ENCODE peak calls at places on chromosomes 16 and 17, in seven cellular contexts. One of them, this sample, is unnamed.

GRCh38 chr16:69490707-69491324 is 66.4 kb downstream of the CYB5B start:
- DNase-seq in WTC11: no peak
- DNase-seq in activated CD4-positive, alpha-beta T cell treated with anti-CD3 and anti-CD28 coated beads, Interleukin-2, amount 50 U/mL, for 24 hours: no peak
- DNase-seq in amniotic stem cell: no peak
- DNase-seq in T-helper 2 cell treated with Interferon-gamma antibody and Interleukin-4, amounts not matched to agents 5 μg/mL and 100 μg/mL, for 36 hours: no peak
- DNase-seq in HFFc6: no peak
- DNase-seq in H7: no peak
- DNase-seq in this sample: no peak

GRCh38 chr17:40678902-40679522 is 14.0 kb upstream of the KRT222 start:
- DNase-seq in H7: no peak
- DNase-seq in WTC11: no peak
- DNase-seq in T-helper 2 cell treated with Interferon-gamma antibody and Interleukin-4, amounts not matched to agents 5 μg/mL and 100 μg/mL, for 36 hours: no peak
- DNase-seq in amniotic stem cell: no peak
- DNase-seq in HFFc6: no peak
- DNase-seq in activated CD4-positive, alpha-beta T cell treated with anti-CD3 and anti-CD28 coated beads, Interleukin-2, amount 50 U/mL, for 24 hours: no peak
- DNase-seq in this sample: no peak

GRCh38 chr16:83774066-83774465 is 33.7 kb upstream of the HSBP1 start:
- DNase-seq in T-helper 2 cell treated with Interferon-gamma antibody and Interleukin-4, amounts not matched to agents 5 μg/mL and 100 μg/mL, for 36 hours: no peak
- DNase-seq in H7: no peak
- DNase-seq in activated CD4-positive, alpha-beta T cell treated with anti-CD3 and anti-CD28 coated beads, Interleukin-2, amount 50 U/mL, for 24 hours: no peak
- DNase-seq in amniotic stem cell: no peak
- DNase-seq in HFFc6: no peak
- DNase-seq in WTC11: no peak
- DNase-seq in this sample: no peak

GRCh38 chr16:67456383-67457140 is 24.4 kb downstream of the ATP6V0D1 start:
- DNase-seq in T-helper 2 cell treated with Interferon-gamma antibody and Interleukin-4, amounts not matched to agents 5 μg/mL and 100 μg/mL, for 36 hours: no peak
- DNase-seq in amniotic stem cell: no peak
- DNase-seq in H7: peak; percentile 86
- DNase-seq in activated CD4-positive, alpha-beta T cell treated with anti-CD3 and anti-CD28 coated beads, Interleukin-2, amount 50 U/mL, for 24 hours: no peak
- DNase-seq in HFFc6: peak; percentile 46
- DNase-seq in WTC11: peak; percentile 61
- DNase-seq in this sample: no peak

GRCh38 chr16:20181386-20181785 is 107.7 kb upstream of the GPR139 start:
- DNase-seq in H7: no peak
- DNase-seq in activated CD4-positive, alpha-beta T cell treated with anti-CD3 and anti-CD28 coated beads, Interleukin-2, amount 50 U/mL, for 24 hours: no peak
- DNase-seq in T-helper 2 cell treated with Interferon-gamma antibody and Interleukin-4, amounts not matched to agents 5 μg/mL and 100 μg/mL, for 36 hours: no peak
- DNase-seq in HFFc6: no peak
- DNase-seq in amniotic stem cell: no peak
- DNase-seq in WTC11: no peak
- DNase-seq in this sample: no peak

GRCh38 chr16:6517321-6517720 is 815.3 kb upstream of the RBFOX1 start:
- DNase-seq in WTC11: no peak
- DNase-seq in activated CD4-positive, alpha-beta T cell treated with anti-CD3 and anti-CD28 coated beads, Interleukin-2, amount 50 U/mL, for 24 hours: no peak
- DNase-seq in amniotic stem cell: no peak
- DNase-seq in H7: no peak
- DNase-seq in HFFc6: no peak
- DNase-seq in T-helper 2 cell treated with Interferon-gamma antibody and Interleukin-4, amounts not matched to agents 5 μg/mL and 100 μg/mL, for 36 hours: no peak
- DNase-seq in this sample: no peak

GRCh38 chr17:50630524-50631194 is 4.0 kb upstream of the ABCC3 start:
- DNase-seq in H7: peak; percentile 94
- DNase-seq in activated CD4-positive, alpha-beta T cell treated with anti-CD3 and anti-CD28 coated beads, Interleukin-2, amount 50 U/mL, for 24 hours: peak; percentile 42
- DNase-seq in HFFc6: no peak
- DNase-seq in T-helper 2 cell treated with Interferon-gamma antibody and Interleukin-4, amounts not matched to agents 5 μg/mL and 100 μg/mL, for 36 hours: peak; percentile 23
- DNase-seq in amniotic stem cell: no peak
- DNase-seq in WTC11: peak; percentile 79
- DNase-seq in this sample: peak; percentile 79

GRCh38 chr17:4953461-4953961 is 2.6 kb downstream of the ENO3 start:
- DNase-seq in amniotic stem cell: peak; percentile 40
- DNase-seq in WTC11: no peak
- DNase-seq in activated CD4-positive, alpha-beta T cell treated with anti-CD3 and anti-CD28 coated beads, Interleukin-2, amount 50 U/mL, for 24 hours: no peak
- DNase-seq in HFFc6: peak; percentile 76
- DNase-seq in H7: peak; percentile 36
- DNase-seq in T-helper 2 cell treated with Interferon-gamma antibody and Interleukin-4, amounts not matched to agents 5 μg/mL and 100 μg/mL, for 36 hours: no peak
- DNase-seq in this sample: no peak

GRCh38 chr17:76496464-76496863 is 4.8 kb downstream of the RHBDF2 start:
- DNase-seq in activated CD4-positive, alpha-beta T cell treated with anti-CD3 and anti-CD28 coated beads, Interleukin-2, amount 50 U/mL, for 24 hours: no peak
- DNase-seq in WTC11: no peak
- DNase-seq in amniotic stem cell: no peak
- DNase-seq in HFFc6: no peak
- DNase-seq in T-helper 2 cell treated with Interferon-gamma antibody and Interleukin-4, amounts not matched to agents 5 μg/mL and 100 μg/mL, for 36 hours: no peak
- DNase-seq in H7: no peak
- DNase-seq in this sample: no peak

GRCh38 chr17:37844158-37844976 is 79.8 kb upstream of the TBC1D3K start:
- DNase-seq in T-helper 2 cell treated with Interferon-gamma antibody and Interleukin-4, amounts not matched to agents 5 μg/mL and 100 μg/mL, for 36 hours: peak; percentile 61
- DNase-seq in H7: peak; percentile 91
- DNase-seq in amniotic stem cell: no peak
- DNase-seq in HFFc6: peak; percentile 48
- DNase-seq in WTC11: peak; percentile 88
- DNase-seq in activated CD4-positive, alpha-beta T cell treated with anti-CD3 and anti-CD28 coated beads, Interleukin-2, amount 50 U/mL, for 24 hours: peak; percentile 30
- DNase-seq in this sample: peak; percentile 89

GRCh38 chr17:77332034-77332971 is 191.5 kb downstream of the SEC14L1 start:
- DNase-seq in amniotic stem cell: no peak
- DNase-seq in WTC11: peak; percentile 1
- DNase-seq in T-helper 2 cell treated with Interferon-gamma antibody and Interleukin-4, amounts not matched to agents 5 μg/mL and 100 μg/mL, for 36 hours: no peak
- DNase-seq in HFFc6: no peak
- DNase-seq in H7: peak; percentile 26
- DNase-seq in activated CD4-positive, alpha-beta T cell treated with anti-CD3 and anti-CD28 coated beads, Interleukin-2, amount 50 U/mL, for 24 hours: no peak
- DNase-seq in this sample: no peak

GRCh38 chr16:2429771-2430663 is 770 bp downstream of the CCNF start:
- DNase-seq in HFFc6: no peak
- DNase-seq in activated CD4-positive, alpha-beta T cell treated with anti-CD3 and anti-CD28 coated beads, Interleukin-2, amount 50 U/mL, for 24 hours: no peak
- DNase-seq in T-helper 2 cell treated with Interferon-gamma antibody and Interleukin-4, amounts not matched to agents 5 μg/mL and 100 μg/mL, for 36 hours: no peak
- DNase-seq in WTC11: no peak
- DNase-seq in amniotic stem cell: no peak
- DNase-seq in H7: no peak
- DNase-seq in this sample: no peak

GRCh38 chr17:13864551-13864950 is 204.8 kb upstream of the COX10 start:
- DNase-seq in WTC11: no peak
- DNase-seq in T-helper 2 cell treated with Interferon-gamma antibody and Interleukin-4, amounts not matched to agents 5 μg/mL and 100 μg/mL, for 36 hours: no peak
- DNase-seq in activated CD4-positive, alpha-beta T cell treated with anti-CD3 and anti-CD28 coated beads, Interleukin-2, amount 50 U/mL, for 24 hours: no peak
- DNase-seq in HFFc6: peak; percentile 79
- DNase-seq in H7: no peak
- DNase-seq in amniotic stem cell: no peak
- DNase-seq in this sample: no peak

GRCh38 chr16:57009641-57010170 is 20.3 kb downstream of the NLRC5 start:
- DNase-seq in activated CD4-positive, alpha-beta T cell treated with anti-CD3 and anti-CD28 coated beads, Interleukin-2, amount 50 U/mL, for 24 hours: no peak
- DNase-seq in H7: peak; percentile 4
- DNase-seq in amniotic stem cell: no peak
- DNase-seq in T-helper 2 cell treated with Interferon-gamma antibody and Interleukin-4, amounts not matched to agents 5 μg/mL and 100 μg/mL, for 36 hours: no peak
- DNase-seq in WTC11: no peak
- DNase-seq in HFFc6: no peak
- DNase-seq in this sample: no peak

GRCh38 chr17:7636192-7636591 is 6.3 kb downstream of the SHBG start:
- DNase-seq in H7: peak; percentile 55
- DNase-seq in T-helper 2 cell treated with Interferon-gamma antibody and Interleukin-4, amounts not matched to agents 5 μg/mL and 100 μg/mL, for 36 hours: no peak
- DNase-seq in WTC11: no peak
- DNase-seq in amniotic stem cell: no peak
- DNase-seq in HFFc6: no peak
- DNase-seq in activated CD4-positive, alpha-beta T cell treated with anti-CD3 and anti-CD28 coated beads, Interleukin-2, amount 50 U/mL, for 24 hours: no peak
- DNase-seq in this sample: peak; percentile 36

GRCh38 chr16:86166414-86166813 is 267.5 kb downstream of the IRF8 start:
- DNase-seq in T-helper 2 cell treated with Interferon-gamma antibody and Interleukin-4, amounts not matched to agents 5 μg/mL and 100 μg/mL, for 36 hours: no peak
- DNase-seq in amniotic stem cell: no peak
- DNase-seq in H7: no peak
- DNase-seq in HFFc6: no peak
- DNase-seq in WTC11: no peak
- DNase-seq in activated CD4-positive, alpha-beta T cell treated with anti-CD3 and anti-CD28 coated beads, Interleukin-2, amount 50 U/mL, for 24 hours: no peak
- DNase-seq in this sample: no peak

GRCh38 chr16:19809121-19809635 is 75.5 kb downstream of the GPRC5B start:
- DNase-seq in T-helper 2 cell treated with Interferon-gamma antibody and Interleukin-4, amounts not matched to agents 5 μg/mL and 100 μg/mL, for 36 hours: no peak
- DNase-seq in H7: no peak
- DNase-seq in HFFc6: no peak
- DNase-seq in activated CD4-positive, alpha-beta T cell treated with anti-CD3 and anti-CD28 coated beads, Interleukin-2, amount 50 U/mL, for 24 hours: no peak
- DNase-seq in amniotic stem cell: no peak
- DNase-seq in WTC11: no peak
- DNase-seq in this sample: no peak

GRCh38 chr17:8387914-8388651 is 5.1 kb upstream of the RPL26 start:
- DNase-seq in activated CD4-positive, alpha-beta T cell treated with anti-CD3 and anti-CD28 coated beads, Interleukin-2, amount 50 U/mL, for 24 hours: no peak
- DNase-seq in H7: no peak
- DNase-seq in HFFc6: no peak
- DNase-seq in amniotic stem cell: no peak
- DNase-seq in WTC11: no peak
- DNase-seq in T-helper 2 cell treated with Interferon-gamma antibody and Interleukin-4, amounts not matched to agents 5 μg/mL and 100 μg/mL, for 36 hours: no peak
- DNase-seq in this sample: no peak

GRCh38 chr16:30340621-30341020 is 14.5 kb downstream of the CD2BP2 start:
- DNase-seq in T-helper 2 cell treated with Interferon-gamma antibody and Interleukin-4, amounts not matched to agents 5 μg/mL and 100 μg/mL, for 36 hours: no peak
- DNase-seq in activated CD4-positive, alpha-beta T cell treated with anti-CD3 and anti-CD28 coated beads, Interleukin-2, amount 50 U/mL, for 24 hours: no peak
- DNase-seq in H7: no peak
- DNase-seq in WTC11: no peak
- DNase-seq in amniotic stem cell: no peak
- DNase-seq in HFFc6: no peak
- DNase-seq in this sample: peak; percentile 27

GRCh38 chr17:62791235-62792121 is 16.6 kb downstream of the MARCHF10 start:
- DNase-seq in T-helper 2 cell treated with Interferon-gamma antibody and Interleukin-4, amounts not matched to agents 5 μg/mL and 100 μg/mL, for 36 hours: no peak
- DNase-seq in H7: no peak
- DNase-seq in WTC11: no peak
- DNase-seq in activated CD4-positive, alpha-beta T cell treated with anti-CD3 and anti-CD28 coated beads, Interleukin-2, amount 50 U/mL, for 24 hours: no peak
- DNase-seq in amniotic stem cell: peak; percentile 62
- DNase-seq in HFFc6: peak; percentile 91
- DNase-seq in this sample: no peak

GRCh38 chr16:56370836-56371235 is 54.5 kb downstream of the AMFR start:
- DNase-seq in HFFc6: peak; percentile 64
- DNase-seq in H7: peak; percentile 28
- DNase-seq in amniotic stem cell: no peak
- DNase-seq in T-helper 2 cell treated with Interferon-gamma antibody and Interleukin-4, amounts not matched to agents 5 μg/mL and 100 μg/mL, for 36 hours: no peak
- DNase-seq in activated CD4-positive, alpha-beta T cell treated with anti-CD3 and anti-CD28 coated beads, Interleukin-2, amount 50 U/mL, for 24 hours: no peak
- DNase-seq in WTC11: no peak
- DNase-seq in this sample: no peak

GRCh38 chr16:57701759-57702371 is 7.3 kb downstream of the DRC7 start:
- DNase-seq in T-helper 2 cell treated with Interferon-gamma antibody and Interleukin-4, amounts not matched to agents 5 μg/mL and 100 μg/mL, for 36 hours: no peak
- DNase-seq in H7: peak; percentile 22
- DNase-seq in activated CD4-positive, alpha-beta T cell treated with anti-CD3 and anti-CD28 coated beads, Interleukin-2, amount 50 U/mL, for 24 hours: no peak
- DNase-seq in HFFc6: no peak
- DNase-seq in amniotic stem cell: no peak
- DNase-seq in WTC11: no peak
- DNase-seq in this sample: no peak

GRCh38 chr16:11047057-11047456 is 102.7 kb downstream of the CLEC16A start:
- DNase-seq in WTC11: no peak
- DNase-seq in T-helper 2 cell treated with Interferon-gamma antibody and Interleukin-4, amounts not matched to agents 5 μg/mL and 100 μg/mL, for 36 hours: no peak
- DNase-seq in amniotic stem cell: peak; percentile 71
- DNase-seq in H7: no peak
- DNase-seq in HFFc6: peak; percentile 78
- DNase-seq in activated CD4-positive, alpha-beta T cell treated with anti-CD3 and anti-CD28 coated beads, Interleukin-2, amount 50 U/mL, for 24 hours: no peak
- DNase-seq in this sample: no peak

GRCh38 chr16:4373909-4374742 is 2.5 kb downstream of the VASN start:
- DNase-seq in T-helper 2 cell treated with Interferon-gamma antibody and Interleukin-4, amounts not matched to agents 5 μg/mL and 100 μg/mL, for 36 hours: no peak
- DNase-seq in amniotic stem cell: peak; percentile 76
- DNase-seq in H7: peak; percentile 92
- DNase-seq in activated CD4-positive, alpha-beta T cell treated with anti-CD3 and anti-CD28 coated beads, Interleukin-2, amount 50 U/mL, for 24 hours: no peak
- DNase-seq in HFFc6: peak; percentile 98
- DNase-seq in WTC11: peak; percentile 68
- DNase-seq in this sample: peak; percentile 57

GRCh38 chr17:70906808-70907207 is 737.5 kb downstream of the KCNJ2 start:
- DNase-seq in H7: peak; percentile 7
- DNase-seq in activated CD4-positive, alpha-beta T cell treated with anti-CD3 and anti-CD28 coated beads, Interleukin-2, amount 50 U/mL, for 24 hours: no peak
- DNase-seq in amniotic stem cell: no peak
- DNase-seq in T-helper 2 cell treated with Interferon-gamma antibody and Interleukin-4, amounts not matched to agents 5 μg/mL and 100 μg/mL, for 36 hours: no peak
- DNase-seq in WTC11: no peak
- DNase-seq in HFFc6: no peak
- DNase-seq in this sample: peak; percentile 46

GRCh38 chr17:51739245-51739886 is 419.1 kb downstream of the CA10 start:
- DNase-seq in activated CD4-positive, alpha-beta T cell treated with anti-CD3 and anti-CD28 coated beads, Interleukin-2, amount 50 U/mL, for 24 hours: no peak
- DNase-seq in T-helper 2 cell treated with Interferon-gamma antibody and Interleukin-4, amounts not matched to agents 5 μg/mL and 100 μg/mL, for 36 hours: no peak
- DNase-seq in WTC11: no peak
- DNase-seq in H7: no peak
- DNase-seq in amniotic stem cell: no peak
- DNase-seq in HFFc6: no peak
- DNase-seq in this sample: no peak

GRCh38 chr17:81991684-81992513 is 14.5 kb downstream of the ASPSCR1 start:
- DNase-seq in activated CD4-positive, alpha-beta T cell treated with anti-CD3 and anti-CD28 coated beads, Interleukin-2, amount 50 U/mL, for 24 hours: no peak
- DNase-seq in T-helper 2 cell treated with Interferon-gamma antibody and Interleukin-4, amounts not matched to agents 5 μg/mL and 100 μg/mL, for 36 hours: no peak
- DNase-seq in amniotic stem cell: no peak
- DNase-seq in HFFc6: peak; percentile 71
- DNase-seq in WTC11: peak; percentile 52
- DNase-seq in H7: peak; percentile 89
- DNase-seq in this sample: peak; percentile 76

GRCh38 chr16:51168755-51169154 is 17.7 kb upstream of the SALL1 start:
- DNase-seq in HFFc6: no peak
- DNase-seq in H7: no peak
- DNase-seq in activated CD4-positive, alpha-beta T cell treated with anti-CD3 and anti-CD28 coated beads, Interleukin-2, amount 50 U/mL, for 24 hours: no peak
- DNase-seq in amniotic stem cell: no peak
- DNase-seq in T-helper 2 cell treated with Interferon-gamma antibody and Interleukin-4, amounts not matched to agents 5 μg/mL and 100 μg/mL, for 36 hours: no peak
- DNase-seq in WTC11: no peak
- DNase-seq in this sample: no peak

GRCh38 chr17:65583921-65584603 is 22.6 kb upstream of the AXIN2 start:
- DNase-seq in T-helper 2 cell treated with Interferon-gamma antibody and Interleukin-4, amounts not matched to agents 5 μg/mL and 100 μg/mL, for 36 hours: no peak
- DNase-seq in amniotic stem cell: no peak
- DNase-seq in WTC11: no peak
- DNase-seq in activated CD4-positive, alpha-beta T cell treated with anti-CD3 and anti-CD28 coated beads, Interleukin-2, amount 50 U/mL, for 24 hours: no peak
- DNase-seq in H7: no peak
- DNase-seq in HFFc6: no peak
- DNase-seq in this sample: no peak

This sample was measured in H9.